ENCODE peak calls at places on chromosome 17, in four cellular contexts. E is endothelial cell, O is Peyer's patch, J is breast epithelium. X is an unnamed sample.
A peak's percentile ranks its signal among the peaks of the same experiment; 100 is the strongest.

GRCh38 chr17:46910179-46910927 is 12.6 kb upstream of the GOSR2 start:
- DNase-seq in E (no peak), O (no peak), J (no peak), X (no peak)

GRCh38 chr17:48374650-48375230 is 55.3 kb downstream of the SKAP1 start:
- DNase-seq in E (peak; percentile 37), O (no peak), J (no peak), X (peak; percentile 7)

GRCh38 chr17:319266-319665 is 33.3 kb downstream of the RPH3AL start:
- DNase-seq in E (no peak), O (peak; percentile 30), J (no peak), X (no peak)

GRCh38 chr17:48498168-48498840 is 32.5 kb downstream of the HOXB1 start:
- DNase-seq in E (no peak), O (no peak), J (no peak), X (peak; percentile 35)

GRCh38 chr17:37392024-37392590 is 14.5 kb downstream of the ACACA start:
- DNase-seq in E (no peak), O (no peak), J (no peak), X (no peak)

GRCh38 chr17:1533649-1534325 is 17.4 kb upstream of the INPP5K start:
- DNase-seq in E (no peak), O (no peak), J (no peak), X (no peak)

GRCh38 chr17:65287040-65287439 is 149.9 kb downstream of the RGS9 start:
- DNase-seq in E (no peak), O (no peak), J (no peak), X (no peak)

GRCh38 chr17:18257747-18258355 is 687 bp downstream of the FLII start:
- DNase-seq in E (peak; percentile 67), O (peak; percentile 84), J (peak; percentile 77), X (no peak)

GRCh38 chr17:66200685-66201092 is 8.8 kb upstream of the CEP112 start:
- DNase-seq in E (peak; percentile 64), O (no peak), J (no peak), X (peak; percentile 67)

GRCh38 chr17:42698736-42699414 is 16.5 kb downstream of the CNTNAP1 start:
- DNase-seq in E (no peak), O (no peak), J (no peak), X (no peak)

GRCh38 chr17:35486920-35487727 is 38.6 kb upstream of the SLFN13 start:
- DNase-seq in E (no peak), O (no peak), J (no peak), X (no peak)

GRCh38 chr17:20234266-20234665 is 225.1 kb downstream of the SPECC1 start:
- DNase-seq in E (no peak), O (no peak), J (no peak), X (no peak)

GRCh38 chr17:63697341-63698286 is 2.3 kb downstream of the LIMD2 start:
- DNase-seq in E (peak; percentile 56), O (peak; percentile 76), J (no peak), X (no peak)

GRCh38 chr17:1007310-1008007 is 10.5 kb downstream of the TIMM22 start:
- DNase-seq in E (no peak), O (no peak), J (no peak), X (no peak)

GRCh38 chr17:55314061-55314783 is 49.5 kb downstream of the HLF start:
- DNase-seq in E (no peak), O (no peak), J (no peak), X (no peak)

GRCh38 chr17:42399948-42400843 is 12.0 kb upstream of the STAT3 start:
- DNase-seq in E (no peak), O (peak; percentile 71), J (no peak), X (no peak)

GRCh38 chr17:61583242-61583641 is 7.8 kb downstream of the NACA2 start:
- DNase-seq in E (no peak), O (no peak), J (no peak), X (peak; percentile 48)

GRCh38 chr17:1071103-1071825 is 74.3 kb downstream of the TIMM22 start:
- DNase-seq in E (no peak), O (no peak), J (no peak), X (no peak)

GRCh38 chr17:43905985-43906852 is 1.1 kb downstream of the MPP2 start:
- DNase-seq in E (peak; percentile 62), O (no peak), J (peak; percentile 70), X (no peak)

GRCh38 chr17:43873091-43873490 is 26.1 kb downstream of the CD300LG start:
- DNase-seq in E (no peak), O (no peak), J (no peak), X (no peak)

GRCh38 chr17:9928601-9929341 is 23.7 kb upstream of the RCVRN start:
- DNase-seq in E (peak; percentile 59), O (no peak), J (no peak), X (peak; percentile 48)

GRCh38 chr17:17757944-17758343 is 76.7 kb downstream of the RAI1 start:
- DNase-seq in E (no peak), O (no peak), J (no peak), X (no peak)

GRCh38 chr17:5901731-5902660 is 168.2 kb upstream of the WSCD1 start:
- DNase-seq in E (no peak), O (no peak), J (no peak), X (no peak)

GRCh38 chr17:312476-313148 is 40.0 kb downstream of the RPH3AL start:
- DNase-seq in E (no peak), O (no peak), J (no peak), X (no peak)

GRCh38 chr17:80826346-80826954 is 165.2 kb upstream of the CHMP6 start:
- DNase-seq in E (no peak), O (peak; percentile 22), J (peak; percentile 45), X (no peak)

GRCh38 chr17:9529033-9529748 is 46.4 kb downstream of the STX8 start:
- DNase-seq in E (no peak), O (no peak), J (no peak), X (no peak)

GRCh38 chr17:78597923-78598545 is 20.8 kb upstream of the DNAH17 start:
- DNase-seq in E (no peak), O (no peak), J (no peak), X (no peak)

GRCh38 chr17:2695961-2696760 is 15.4 kb downstream of the CLUH start:
- DNase-seq in E (no peak), O (peak; percentile 46), J (peak; percentile 41), X (no peak)

GRCh38 chr17:62966426-62967110 is 533 bp downstream of the TANC2 start:
- DNase-seq in E (peak; percentile 41), O (no peak), J (no peak), X (no peak)

GRCh38 chr17:44384823-44385286 is 4.6 kb downstream of the ITGA2B start:
- DNase-seq in E (no peak), O (no peak), J (no peak), X (no peak)

GRCh38 chr17:50177983-50178834 is 12.4 kb downstream of the SGCA start:
- DNase-seq in E (peak; percentile 71), O (peak; percentile 80), J (peak; percentile 66), X (no peak)

GRCh38 chr17:2705888-2706795 is 5.4 kb downstream of the CLUH start:
- DNase-seq in E (no peak), O (peak; percentile 44), J (no peak), X (no peak)

GRCh38 chr17:50806141-50806643 is 29.2 kb upstream of the WFIKKN2 start:
- DNase-seq in E (no peak), O (no peak), J (no peak), X (peak; percentile 32)

GRCh38 chr17:55769625-55770000 is 18.8 kb downstream of the PCTP start:
- DNase-seq in E (no peak), O (no peak), J (no peak), X (no peak)

GRCh38 chr17:80847506-80848230 is 144.0 kb upstream of the CHMP6 start:
- DNase-seq in E (no peak), O (peak; percentile 74), J (no peak), X (no peak)

GRCh38 chr17:292531-293382 is 59.9 kb downstream of the RPH3AL start:
- DNase-seq in E (no peak), O (no peak), J (peak; percentile 33), X (no peak)

DNA sequence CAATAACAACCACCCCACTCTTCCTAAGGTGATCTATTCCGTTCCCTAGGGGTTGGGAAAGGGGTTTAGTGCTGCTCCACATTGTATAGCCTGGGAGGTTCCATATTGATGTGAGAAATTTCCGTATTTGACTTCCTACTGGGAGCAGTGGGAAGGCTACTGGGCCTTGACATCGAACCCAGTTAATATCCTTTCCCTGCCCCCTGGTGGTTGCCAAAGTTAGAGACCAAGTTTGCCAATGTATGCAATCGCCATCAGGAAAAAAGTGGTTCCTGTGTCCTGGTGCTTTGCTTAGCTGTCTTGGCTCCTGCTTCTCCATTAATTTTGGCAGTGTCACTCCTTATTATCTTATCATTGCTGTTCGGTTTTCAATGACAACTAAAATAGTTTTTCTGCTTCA is 914.9 kb downstream of the KCNJ2 start:
- DNase-seq in E (peak; percentile 70), O (no peak), J (no peak), X (no peak)
- TF ChIP-seq CTCF in E (peak; percentile 70), O (peak; percentile 11), J (no peak), X (peak; percentile 70)

GRCh38 chr17:39609416-39610025 is 1.8 kb upstream of the NEUROD2 start:
- DNase-seq in E (no peak), O (no peak), J (no peak), X (no peak)

GRCh38 chr17:39607057-39607850 is 466 bp downstream of the NEUROD2 start:
- DNase-seq in E (no peak), O (no peak), J (no peak), X (no peak)

GRCh38 chr17:39608601-39609000 is 881 bp upstream of the NEUROD2 start:
- DNase-seq in E (no peak), O (no peak), J (no peak), X (no peak)

GRCh38 chr17:39607851-39608130 is at the start of gene NEUROD2:
- DNase-seq in E (no peak), O (no peak), J (no peak), X (no peak)

GRCh38 chr17:39608142-39608541 is 422 bp upstream of the NEUROD2 start:
- DNase-seq in E (no peak), O (no peak), J (no peak), X (no peak)
- TF ChIP-seq CTCF in E (no peak), O (no peak), J (no peak), X (no peak)

GRCh38 chr17:81907219-81908145 is 3.7 kb downstream of the PCYT2 start:
- DNase-seq in E (no peak), O (no peak), J (no peak), X (no peak)
- TF ChIP-seq CTCF in E (no peak), O (no peak), J (no peak), X (no peak)

GRCh38 chr17:29389994-29390855 is at the start of gene TAOK1:
- DNase-seq in E (peak; percentile 100), O (peak; percentile 99), J (peak; percentile 99), X (peak; percentile 91)

GRCh38 chr17:29388937-29389336 is 1.2 kb upstream of the TAOK1 start:
- DNase-seq in E (no peak), O (no peak), J (no peak), X (no peak)

GRCh38 chr17:29383687-29384086 is 6.5 kb upstream of the TAOK1 start:
- DNase-seq in E (no peak), O (no peak), J (no peak), X (no peak)

GRCh38 chr17:29386760-29387159 is 3.4 kb upstream of the TAOK1 start:
- DNase-seq in E (no peak), O (no peak), J (no peak), X (no peak)

GRCh38 chr17:29384901-29385300 is 5.3 kb upstream of the TAOK1 start:
- DNase-seq in E (no peak), O (no peak), J (no peak), X (no peak)
- TF ChIP-seq CTCF in E (no peak), O (no peak), J (no peak), X (no peak)